ENCODE peak calls at places on chromosomes 7 and 10, in four cellular contexts. V is B cell, B is left ventricle myocardium inferior, C is colonic mucosa. T is an unnamed sample.

GRCh38 chr10:125123363-125124113 is 36.8 kb downstream of the CTBP2 start:
- DNase-seq in V (no peak), B (peak; percentile 89), C (peak; percentile 93), T (peak; percentile 73)

GRCh38 chr7:122364761-122365280 is 60.3 kb upstream of the FEZF1 start:
- DNase-seq in V (no peak), B (no peak), C (no peak), T (no peak)

GRCh38 chr7:11343818-11344413 is 370.2 kb downstream of the PHF14 start:
- DNase-seq in V (no peak), B (no peak), C (no peak), T (no peak)

GRCh38 chr10:84261236-84261635 is 16.4 kb downstream of the RGR start:
- DNase-seq in V (no peak), B (no peak), C (peak; percentile 11), T (no peak)

GRCh38 chr10:118958984-118959916 is 70.3 kb upstream of the NANOS1 start:
- DNase-seq in V (no peak), B (peak; percentile 67), C (no peak), T (peak; percentile 38)

GRCh38 chr10:96789571-96790108 is 42.5 kb upstream of the LCOR start:
- DNase-seq in V (peak; percentile 72), B (no peak), C (no peak), T (no peak)

GRCh38 chr7:75878312-75878768 is 494 bp upstream of the RHBDD2 start:
- DNase-seq in V (peak; percentile 27), B (no peak), C (no peak), T (no peak)

GRCh38 chr7:102260856-102261255 is 25.8 kb upstream of the SH2B2 start:
- DNase-seq in V (no peak), B (peak; percentile 49), C (no peak), T (no peak)

GRCh38 chr10:6037422-6037821 is 24.7 kb downstream of the IL2RA start:
- DNase-seq in V (no peak), B (no peak), C (peak; percentile 8), T (no peak)

GRCh38 chr7:51732951-51733350 is 416.3 kb upstream of the COBL start:
- DNase-seq in V (no peak), B (no peak), C (no peak), T (no peak)

GRCh38 chr10:124026337-124026939 is 67.0 kb downstream of the CHST15 start:
- DNase-seq in V (no peak), B (no peak), C (no peak), T (no peak)

GRCh38 chr7:84302949-84303348 is 108.4 kb upstream of the SEMA3A start:
- DNase-seq in V (no peak), B (no peak), C (no peak), T (no peak)

GRCh38 chr7:79979437-79979836 is 155.2 kb upstream of the GNAI1 start:
- DNase-seq in V (no peak), B (no peak), C (no peak), T (no peak)

GRCh38 chr10:72255977-72256729 is 17.6 kb upstream of the DDIT4 start:
- DNase-seq in V (no peak), B (no peak), C (no peak), T (no peak)

GRCh38 chr10:95333997-95334792 is 43.4 kb upstream of the PDLIM1 start:
- DNase-seq in V (no peak), B (peak; percentile 75), C (peak; percentile 41), T (peak; percentile 81)